ENCODE peak calls at places on chromosomes 2 and 18, in seven cellular contexts. F, P, Y, X, Z, L and C are unnamed samples.

GRCh38 chr18:66317243-66318090 is 286.4 kb downstream of the CDH19 start:
- DNase-seq in P (no peak), Z (no peak), L (peak), Y (no peak), X (no peak), F (no peak), C (no peak)

GRCh38 chr2:221896505-221897151 is 324.5 kb upstream of the EPHA4 start:
- DNase-seq in L (peak), F (peak), Z (no peak), P (peak), Y (no peak), X (peak), C (no peak)

GRCh38 chr2:73091164-73091563 is 19.7 kb upstream of the SFXN5 start:
- DNase-seq in L (peak), Z (no peak), X (no peak), P (peak), F (no peak), Y (no peak), C (no peak)

GRCh38 chr2:20091305-20091991 is 40.0 kb upstream of the LAPTM4A start:
- DNase-seq in P (peak), Y (no peak), L (no peak), Z (peak), X (no peak), F (peak), C (no peak)

GRCh38 chr2:137659616-137660015 is 304.7 kb upstream of the HNMT start:
- DNase-seq in F (no peak), Z (peak), Y (peak), P (peak), X (no peak), L (peak), C (peak)

GRCh38 chr2:234116050-234116449 is 65.5 kb downstream of the SPP2 start:
- DNase-seq in L (no peak), Z (no peak), Y (no peak), F (no peak), P (peak), X (no peak), C (no peak)

GRCh38 chr18:46067431-46068007 is 4.5 kb downstream of the PSTPIP2 start:
- DNase-seq in L (no peak), Z (no peak), X (no peak), F (no peak), P (peak), Y (no peak), C (no peak)

GRCh38 chr18:28767781-28768211 is 590.9 kb upstream of the CDH2 start:
- DNase-seq in F (no peak), L (no peak), Y (no peak), X (no peak), P (peak), Z (no peak), C (no peak)

GRCh38 chr18:5073026-5073944 is 123.8 kb downstream of the AKAIN1 start:
- DNase-seq in Z (peak), F (no peak), L (peak), P (peak), X (no peak), Y (peak), C (no peak)

GRCh38 chr2:139000087-139000486 is 219.9 kb upstream of the NXPH2 start:
- DNase-seq in Y (no peak), F (no peak), X (no peak), P (no peak), Z (no peak), L (no peak), C (no peak)

GRCh38 chr2:234241656-234242445 is 191.3 kb downstream of the SPP2 start:
- DNase-seq in Z (no peak), P (peak), X (no peak), F (no peak), Y (no peak), L (no peak), C (no peak)

GRCh38 chr18:50518787-50519520 is 40.9 kb upstream of the MAPK4 start:
- DNase-seq in Y (peak), Z (no peak), P (no peak), F (no peak), X (no peak), L (peak), C (no peak)

GRCh38 chr18:54900290-54900689 is 59.0 kb downstream of the CCDC68 start:
- DNase-seq in X (no peak), P (no peak), L (no peak), Y (no peak), Z (no peak), F (no peak), C (no peak)

GRCh38 chr18:74216661-74217110 is 68.4 kb downstream of the TIMM21 start:
- DNase-seq in Y (no peak), F (no peak), P (no peak), Z (no peak), L (no peak), X (no peak), C (no peak)

GRCh38 chr2:17901246-17901645 is 22.8 kb downstream of the KCNS3 start:
- DNase-seq in X (no peak), F (peak), L (no peak), Y (no peak), P (no peak), Z (no peak), C (no peak)

GRCh38 chr2:159290289-159290907 is 3.9 kb upstream of the WDSUB1 start:
- DNase-seq in L (no peak), F (no peak), Y (no peak), P (peak), Z (no peak), X (no peak), C (no peak)

GRCh38 chr2:238655131-238655860 is 192.6 kb upstream of the TWIST2 start:
- DNase-seq in Z (no peak), Y (no peak), P (no peak), L (no peak), F (no peak), X (peak), C (no peak)

GRCh38 chr2:197943731-197944130 is 139.3 kb downstream of the PLCL1 start:
- DNase-seq in P (no peak), Y (no peak), Z (no peak), X (no peak), L (no peak), F (no peak), C (no peak)

GRCh38 chr2:1209246-1209645 is 204.0 kb upstream of the TPO start:
- DNase-seq in X (no peak), F (no peak), L (no peak), P (no peak), Y (no peak), Z (no peak), C (no peak)

GRCh38 chr2:174158003-174158402 is 90.3 kb downstream of the OLA1 start:
- DNase-seq in Y (no peak), X (no peak), F (no peak), L (peak), Z (peak), P (peak), C (peak)

GRCh38 chr2:190462611-190463010 is 54.5 kb downstream of the MFSD6 start:
- DNase-seq in F (no peak), Y (no peak), L (no peak), Z (no peak), P (no peak), X (no peak), C (no peak)

GRCh38 chr2:16635796-16636699 is 29.6 kb downstream of the CYRIA start:
- DNase-seq in Z (no peak), X (no peak), Y (peak), P (peak), F (no peak), L (no peak), C (no peak)

GRCh38 chr2:68916226-68916625 is 36.5 kb downstream of the GKN2 start:
- DNase-seq in Z (no peak), L (no peak), X (no peak), P (no peak), Y (no peak), F (no peak), C (no peak)

GRCh38 chr2:106094101-106094860 is 99.8 kb downstream of the UXS1 start:
- DNase-seq in L (no peak), X (no peak), P (no peak), Y (no peak), F (no peak), Z (no peak), C (no peak)

GRCh38 chr18:26436176-26437031 is 111.9 kb downstream of the KCTD1 start:
- DNase-seq in L (peak), Y (no peak), P (peak), Z (no peak), X (no peak), F (no peak), C (no peak)

GRCh38 chr2:70566464-70566863 is 12.8 kb upstream of the TGFA start:
- DNase-seq in P (no peak), X (no peak), Z (no peak), Y (no peak), F (no peak), L (no peak), C (no peak)

GRCh38 chr2:15754703-15755099 is 163.0 kb downstream of the DDX1 start:
- DNase-seq in Y (no peak), X (no peak), L (no peak), F (no peak), Z (no peak), P (no peak), C (no peak)

GRCh38 chr2:98704499-98705332 is 26.2 kb downstream of the MGAT4A start:
- DNase-seq in L (peak), Z (peak), Y (no peak), X (no peak), F (no peak), P (no peak), C (no peak)

GRCh38 chr2:151228847-151229497 is 32.7 kb downstream of the RBM43 start:
- DNase-seq in F (no peak), L (no peak), Z (no peak), X (no peak), P (no peak), Y (no peak), C (no peak)

GRCh38 chr2:238240761-238241711 is 1.2 kb upstream of the HES6 start:
- DNase-seq in F (peak), Y (no peak), Z (peak), P (no peak), X (peak), L (peak), C (no peak)

GRCh38 chr2:60759654-60760053 is 3.6 kb downstream of the PAPOLG start:
- DNase-seq in X (no peak), L (no peak), Y (no peak), F (no peak), P (no peak), Z (no peak), C (no peak)

GRCh38 chr2:133287709-133288108 is 280.6 kb downstream of the NCKAP5 start:
- DNase-seq in X (no peak), L (no peak), Y (no peak), Z (no peak), P (no peak), F (no peak), C (no peak)